ENCODE peak calls at places on chromosomes 16 and 17, in five cellular contexts. One of them, this sample, is unnamed.

GRCh38 chr16:23754594-23755483 is at the start of gene CHP2:
- DNase-seq in T-cell: no peak
- DNase-seq in stomach: no peak
- DNase-seq in GM13976: peak; percentile 55
- DNase-seq in NCI-H510A: no peak
- DNase-seq in this sample: no peak

GRCh38 chr17:41912925-41913324 is 5.8 kb downstream of the ACLY start:
- DNase-seq in stomach: no peak
- DNase-seq in NCI-H510A: no peak
- DNase-seq in GM13976: no peak
- DNase-seq in T-cell: no peak
- DNase-seq in this sample: no peak

GRCh38 chr16:56321571-56321970 is 103.8 kb downstream of the AMFR start:
- DNase-seq in GM13976: no peak
- DNase-seq in stomach: no peak
- DNase-seq in T-cell: no peak
- DNase-seq in NCI-H510A: no peak
- DNase-seq in this sample: no peak

GRCh38 chr16:3606441-3606840 is 5.0 kb downstream of the SLX4 start:
- DNase-seq in GM13976: no peak
- DNase-seq in stomach: no peak
- DNase-seq in T-cell: no peak
- DNase-seq in NCI-H510A: no peak
- DNase-seq in this sample: no peak

GRCh38 chr16:70686376-70687171 is 721 bp upstream of the MTSS2 start:
- DNase-seq in NCI-H510A: no peak
- DNase-seq in T-cell: no peak
- DNase-seq in GM13976: no peak
- DNase-seq in stomach: no peak
- DNase-seq in this sample: no peak

GRCh38 chr17:45227631-45228120 is 6.0 kb downstream of the FMNL1 start:
- DNase-seq in GM13976: no peak
- DNase-seq in NCI-H510A: no peak
- DNase-seq in T-cell: no peak
- DNase-seq in stomach: no peak
- DNase-seq in this sample: no peak

GRCh38 chr16:583815-584591 is 5.9 kb upstream of the RAB40C start:
- DNase-seq in stomach: no peak
- DNase-seq in NCI-H510A: no peak
- DNase-seq in GM13976: no peak
- DNase-seq in T-cell: no peak
- DNase-seq in this sample: no peak

GRCh38 chr17:3891626-3892094 is 1.2 kb downstream of the CAMKK1 start:
- DNase-seq in NCI-H510A: peak; percentile 69
- DNase-seq in stomach: no peak
- DNase-seq in GM13976: no peak
- DNase-seq in T-cell: no peak
- DNase-seq in this sample: no peak

GRCh38 chr16:68728558-68728957 is 8.5 kb upstream of the CDH1 start:
- DNase-seq in stomach: no peak
- DNase-seq in NCI-H510A: no peak
- DNase-seq in GM13976: no peak
- DNase-seq in T-cell: no peak
- DNase-seq in this sample: no peak

GRCh38 chr17:72205357-72205756 is 84.5 kb downstream of the SOX9 start:
- DNase-seq in stomach: no peak
- DNase-seq in T-cell: no peak
- DNase-seq in NCI-H510A: no peak
- DNase-seq in GM13976: no peak
- DNase-seq in this sample: no peak

GRCh38 chr17:1379930-1380313 is 20.1 kb downstream of the YWHAE start:
- DNase-seq in NCI-H510A: no peak
- DNase-seq in GM13976: peak; percentile 59
- DNase-seq in T-cell: no peak
- DNase-seq in stomach: no peak
- DNase-seq in this sample: no peak

GRCh38 chr17:78231991-78232759 is 744 bp downstream of the TMEM235 start:
- DNase-seq in NCI-H510A: no peak
- DNase-seq in stomach: no peak
- DNase-seq in GM13976: peak; percentile 72
- DNase-seq in T-cell: no peak
- DNase-seq in this sample: no peak

GRCh38 chr17:61144876-61145564 is 254.6 kb upstream of the TBX2 start:
- DNase-seq in T-cell: no peak
- DNase-seq in stomach: no peak
- DNase-seq in GM13976: no peak
- DNase-seq in NCI-H510A: no peak
- DNase-seq in this sample: no peak

GRCh38 chr17:835263-835662 is 53.1 kb downstream of the MRM3 start:
- DNase-seq in NCI-H510A: no peak
- DNase-seq in stomach: no peak
- DNase-seq in GM13976: no peak
- DNase-seq in T-cell: no peak
- DNase-seq in this sample: no peak

GRCh38 chr16:57688987-57689771 is 5.4 kb upstream of the DRC7 start:
- DNase-seq in stomach: peak; percentile 70
- DNase-seq in T-cell: no peak
- DNase-seq in GM13976: no peak
- DNase-seq in NCI-H510A: no peak
- DNase-seq in this sample: no peak

GRCh38 chr16:87317766-87318121 is 552 bp upstream of the C16orf95 start:
- DNase-seq in NCI-H510A: no peak
- DNase-seq in GM13976: peak; percentile 62
- DNase-seq in stomach: peak; percentile 53
- DNase-seq in T-cell: no peak
- DNase-seq in this sample: no peak

GRCh38 chr16:22077700-22078313 is 14.5 kb upstream of the VWA3A start:
- DNase-seq in T-cell: peak; percentile 65
- DNase-seq in NCI-H510A: peak; percentile 28
- DNase-seq in stomach: peak; percentile 74
- DNase-seq in GM13976: peak; percentile 65
- DNase-seq in this sample: peak; percentile 33

GRCh38 chr17:5585814-5586558 is 1.7 kb upstream of the NLRP1 start:
- DNase-seq in GM13976: no peak
- DNase-seq in NCI-H510A: no peak
- DNase-seq in T-cell: no peak
- DNase-seq in stomach: no peak
- DNase-seq in this sample: no peak

GRCh38 chr16:8903004-8903403 is 20.9 kb downstream of the LITAFD start:
- DNase-seq in NCI-H510A: no peak
- DNase-seq in stomach: no peak
- DNase-seq in GM13976: no peak
- DNase-seq in T-cell: no peak
- DNase-seq in this sample: no peak